ENCODE peak calls at places on chromosomes 6 and 20, in five cellular contexts. Z is CD4-positive, alpha-beta memory T cell; Y is activated T-cell treated with anti-CD3 and anti-CD28 coated beads for 1 hour; P is kidney tubule cell; U is CD8-positive, alpha-beta memory T cell. I is an unnamed sample.

GRCh38 chr6:111113731-111114438 is 26.6 kb downstream of the SLC16A10 start:
- DNase-seq in Z (no peak), Y (no peak), P (peak; percentile 59), U (no peak), I (no peak)

GRCh38 chr6:56962451-56962850 is 7.5 kb downstream of the BEND6 start:
- DNase-seq in Z (no peak), Y (no peak), P (peak; percentile 80), U (no peak), I (no peak)

GRCh38 chr6:110564703-110565421 is 88.4 kb upstream of the SLC22A16 start:
- DNase-seq in Z (no peak), Y (no peak), P (no peak), U (no peak), I (no peak)

GRCh38 chr20:33262658-33263065 is 20.4 kb upstream of the BPIFB1 start:
- DNase-seq in Z (no peak), Y (no peak), P (peak; percentile 68), U (no peak), I (no peak)

GRCh38 chr20:44552950-44553908 is 29.1 kb upstream of the PKIG start:
- DNase-seq in Z (no peak), Y (no peak), P (peak; percentile 42), U (no peak), I (no peak)

GRCh38 chr20:62142252-62143117 is 709 bp downstream of the PSMA7 start:
- DNase-seq in Z (no peak), Y (no peak), P (peak; percentile 14), U (no peak), I (no peak)

GRCh38 chr6:2209226-2209809 is 36.1 kb downstream of the GMDS start:
- DNase-seq in Z (no peak), Y (no peak), P (peak; percentile 68), U (no peak), I (no peak)

GRCh38 chr20:25179439-25180089 is 15.9 kb upstream of the ENTPD6 start:
- DNase-seq in Z (no peak), Y (no peak), P (no peak), U (no peak), I (no peak)

GRCh38 chr20:8505817-8506216 is 373.8 kb downstream of the PLCB1 start:
- DNase-seq in Z (no peak), Y (no peak), P (no peak), U (no peak), I (no peak)

GRCh38 chr6:88989215-88989614 is 25.8 kb upstream of the RNGTT start:
- DNase-seq in Z (no peak), Y (no peak), P (no peak), U (no peak), I (no peak)

GRCh38 chr20:60013296-60014142 is 55.3 kb downstream of the CDH26 start:
- DNase-seq in Z (no peak), Y (no peak), P (no peak), U (no peak), I (no peak)

GRCh38 chr6:144413418-144413817 is 128.3 kb downstream of the UTRN start:
- DNase-seq in Z (no peak), Y (no peak), P (peak; percentile 27), U (no peak), I (no peak)